ENCODE peak calls at places on chromosome 19, in four cellular contexts. N, Z, G and V are unnamed samples.

GRCh38 chr19:1750343-1751021 is 2.8 kb upstream of the ONECUT3 start:
- DNase-seq in N (no peak), G (no peak), Z (no peak), V (no peak)

GRCh38 chr19:7349961-7350711 is 1.4 kb downstream of the ARHGEF18 start:
- DNase-seq in N (no peak), G (no peak), Z (no peak), V (no peak)

GRCh38 chr19:42062381-42062780 is 7.6 kb downstream of the GRIK5 start:
- DNase-seq in Z (no peak), N (no peak), G (no peak), V (no peak)

GRCh38 chr19:4229179-4229931 is at the start of gene EBI3:
- DNase-seq in Z (peak), G (no peak), N (no peak), V (peak)

GRCh38 chr19:778910-779653 is 18.2 kb upstream of the PTBP1 start:
- DNase-seq in Z (no peak), G (no peak), N (peak), V (no peak)

GRCh38 chr19:38686530-38686888 is 39.1 kb downstream of the ACTN4 start:
- DNase-seq in Z (no peak), G (no peak), N (no peak), V (peak)

GRCh38 chr19:48363500-48363809 is 285 bp downstream of the TMEM143 start:
- DNase-seq in G (no peak), N (no peak), Z (no peak), V (no peak)

GRCh38 chr19:1046836-1047695 is 7.2 kb downstream of the ABCA7 start:
- DNase-seq in Z (no peak), N (no peak), G (no peak), V (no peak)

GRCh38 chr19:16496613-16496983 is 404 bp downstream of the C19orf44 start:
- DNase-seq in G (no peak), Z (no peak), N (no peak), V (no peak)

GRCh38 chr19:20664917-20665781 is 3.8 kb upstream of the ZNF626 start:
- DNase-seq in N (peak), G (no peak), Z (no peak), V (no peak)

GRCh38 chr19:47729799-47730520 is 15.4 kb upstream of the NOP53 start:
- DNase-seq in G (peak), N (peak), Z (peak), V (no peak)

GRCh38 chr19:48779636-48780035 is 24.3 kb downstream of the FGF21 start:
- DNase-seq in N (no peak), Z (peak), G (no peak), V (no peak)

GRCh38 chr19:45527731-45528130 is 20.5 kb downstream of the VASP start:
- DNase-seq in Z (peak), N (no peak), G (no peak), V (no peak)

GRCh38 chr19:33809960-33810359 is 13.3 kb downstream of the KCTD15 start:
- DNase-seq in Z (no peak), G (no peak), N (no peak), V (no peak)
- TF ChIP-seq NFIC in Z (no peak), G (no peak), N (no peak), V (no peak)

DNA sequence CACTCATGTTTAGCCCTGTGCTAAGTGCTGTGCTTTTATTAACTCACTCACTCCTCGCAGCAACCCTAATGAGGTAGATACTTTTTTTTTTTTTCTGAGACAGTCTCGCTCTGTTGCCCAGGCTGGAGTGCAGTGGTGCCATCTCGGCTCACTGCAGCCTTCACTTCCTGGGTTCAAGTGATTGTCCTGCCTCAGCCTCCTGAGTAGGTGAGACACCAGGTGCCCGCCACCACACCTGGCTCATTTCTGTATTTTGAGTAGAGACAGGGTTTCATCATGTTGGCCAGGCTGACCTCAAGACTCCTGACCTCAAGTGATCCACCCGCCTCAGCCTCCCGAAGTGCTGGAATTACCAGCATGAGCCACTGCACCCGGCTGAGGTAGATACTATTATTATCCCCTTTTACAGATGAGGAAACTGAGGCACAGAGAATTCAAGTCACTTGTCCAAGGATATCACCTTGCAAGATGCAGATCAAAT is 2.5 kb downstream of the ITPKC start:
- DNase-seq in N (no peak), G (no peak), Z (no peak), V (peak)
- TF ChIP-seq NFIC in N (no peak), G (no peak), Z (no peak), V (no peak)

GRCh38 chr19:10510301-10510802 is 6.9 kb downstream of the S1PR5 start:
- DNase-seq in G (peak), N (peak), Z (peak), V (no peak)
- TF ChIP-seq NFIC in G (peak), N (no peak), Z (peak), V (no peak)

DNA sequence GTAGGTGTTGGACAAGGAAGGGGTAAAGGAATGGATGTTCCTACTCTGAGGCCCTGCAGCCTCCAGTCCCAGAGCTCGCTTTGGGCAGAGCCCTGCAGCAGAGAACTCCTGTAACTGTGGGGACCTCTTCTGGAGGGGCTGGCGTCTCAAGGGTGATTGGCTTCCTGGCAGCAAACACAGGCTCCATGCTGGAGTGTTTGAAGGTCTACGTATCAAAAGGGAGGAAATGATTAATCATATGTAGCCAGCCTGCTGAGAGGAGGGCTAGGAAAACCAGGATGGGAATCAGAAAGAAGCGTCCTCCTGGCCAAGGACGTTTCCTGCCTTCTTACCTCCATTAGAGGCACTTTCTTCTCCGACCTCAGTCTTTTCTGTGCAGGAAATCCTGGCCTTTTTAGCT is 208.5 kb downstream of the TSHZ3 start:
- DNase-seq in N (no peak), Z (no peak), G (no peak), V (no peak)
- TF ChIP-seq NFIC in N (no peak), Z (no peak), G (no peak), V (no peak)